ENCODE peak calls at places on chromosomes 6 and 20, in ten cellular contexts. M is activated CD8-positive, alpha-beta memory T cell treated with anti-CD3 and anti-CD28 coated beads for 24 hours; U is activated T-helper 2 cell treated with anti-CD3 and anti-CD28 coated beads, Interferon-gamma antibody, Interleukin-2, Interleukin-4, amounts not matched to agents 10 μg/mL and 5 μg/mL and 100 μg/mL, durations not matched to agents 14 hours and 24 hours and 36 hours; Y is stimulated activated CD4-positive, alpha-beta T cell treated with anti-CD3 and anti-CD28 coated beads, Interleukin-12 subunit alpha, Interleukin-12 subunit beta, amount 100 ng/mL, for 24 hours; R is H7; K is ACHN; N is SW 1271; S is GM03348; W is fibroblast of mammary gland; Q is upper lobe of right lung. H is an unnamed sample.

GRCh38 chr6:44176130-44176934 is 17.7 kb downstream of the CAPN11 start:
- DNase-seq in W (no peak), N (no peak), Y (no peak), R (peak), Q (no peak), M (no peak), K (no peak), U (no peak), S (no peak), H (no peak)

GRCh38 chr20:24738981-24739633 is 210.0 kb upstream of the CST7 start:
- DNase-seq in S (no peak), Q (no peak), K (no peak), R (no peak), W (no peak), Y (no peak), M (peak), N (no peak), U (no peak), H (no peak)

GRCh38 chr20:37336369-37337207 is 9.4 kb upstream of the SRC start:
- DNase-seq in K (no peak), Y (no peak), N (no peak), R (peak), S (peak), Q (peak), U (peak), M (peak), W (peak), H (no peak)

GRCh38 chr6:165782812-165783211 is 119.8 kb upstream of the PDE10A start:
- DNase-seq in W (no peak), Y (no peak), N (no peak), Q (no peak), R (no peak), S (no peak), K (no peak), M (no peak), U (no peak), H (no peak)

GRCh38 chr20:15297059-15297875 is 959.9 kb upstream of the FLRT3 start:
- DNase-seq in N (no peak), Y (no peak), Q (no peak), U (no peak), K (no peak), S (no peak), M (no peak), R (no peak), W (no peak), H (no peak)

GRCh38 chr20:22773326-22773725 is 189.0 kb upstream of the FOXA2 start:
- DNase-seq in S (no peak), Q (no peak), N (no peak), W (no peak), U (no peak), K (peak), R (no peak), Y (no peak), M (no peak), H (no peak)

GRCh38 chr6:162373192-162373591 is 354.4 kb downstream of the PRKN start:
- DNase-seq in R (no peak), N (no peak), S (no peak), Y (no peak), M (no peak), Q (no peak), U (no peak), K (peak), W (no peak), H (no peak)

GRCh38 chr20:11165789-11166188 is 492.0 kb upstream of the JAG1 start:
- DNase-seq in N (no peak), Q (no peak), R (no peak), W (no peak), S (no peak), Y (no peak), U (no peak), M (no peak), K (no peak), H (no peak)

GRCh38 chr20:40692240-40693011 is 3.4 kb upstream of the MAFB start:
- DNase-seq in K (no peak), R (peak), N (no peak), Y (no peak), Q (no peak), W (no peak), U (no peak), M (no peak), S (no peak), H (no peak)

GRCh38 chr20:44754554-44754953 is 8.9 kb downstream of the KCNK15 start:
- DNase-seq in U (no peak), Q (no peak), W (no peak), R (peak), S (no peak), M (no peak), Y (no peak), N (no peak), K (no peak), H (no peak)

GRCh38 chr6:6610031-6610591 is 21.6 kb downstream of the LY86 start:
- DNase-seq in Y (no peak), Q (no peak), M (peak), N (no peak), W (no peak), K (no peak), U (no peak), R (no peak), S (no peak), H (no peak)

GRCh38 chr6:48658910-48659309 is 547.9 kb upstream of the PTCHD4 start:
- DNase-seq in Q (no peak), S (no peak), K (no peak), M (no peak), R (no peak), N (no peak), U (no peak), Y (no peak), W (no peak), H (no peak)

GRCh38 chr6:32700391-32701040 is 34.1 kb upstream of the HLA-DQB1 start:
- DNase-seq in N (peak), R (peak), Y (no peak), W (peak), U (no peak), K (peak), S (peak), M (peak), Q (no peak), H (peak)

H was measured in Caki2.